ENCODE peak calls at places on chromosomes 3 and 15, in eight cellular contexts. B is uterus, L is A549, A is sigmoid colon, X is HCT116, Q is transverse colon, W is right lobe of liver, M is ovary. G is an unnamed sample.

GRCh38 chr15:79981861-79982455 is 11.0 kb upstream of the BCL2A1 start:
- DNase-seq in M (no peak), L (no peak), X (no peak), A (no peak), B (no peak), Q (no peak), W (no peak), G (no peak)

GRCh38 chr3:60756636-60757035 is 494.6 kb downstream of the FHIT start:
- DNase-seq in A (no peak), W (no peak), M (no peak), B (no peak), X (no peak), L (no peak), Q (no peak), G (no peak)

GRCh38 chr3:159619341-159619885 is 369.2 kb upstream of the IL12A start:
- DNase-seq in M (no peak), Q (no peak), B (no peak), X (no peak), L (no peak), A (no peak), W (no peak), G (no peak)

GRCh38 chr15:35867371-35867770 is 321.4 kb upstream of the DPH6 start:
- DNase-seq in M (no peak), L (no peak), B (no peak), W (no peak), Q (no peak), A (no peak), X (no peak), G (no peak)

GRCh38 chr3:115836944-115837343 is 213.6 kb downstream of the GAP43 start:
- DNase-seq in A (no peak), W (no peak), L (peak; percentile 28), X (peak; percentile 28), Q (no peak), M (no peak), B (no peak), G (no peak)

GRCh38 chr15:95684693-95685115 is 645.8 kb upstream of the NR2F2 start:
- DNase-seq in L (peak; percentile 23), A (no peak), M (no peak), Q (no peak), X (peak; percentile 21), B (peak; percentile 28), W (no peak), G (no peak)

GRCh38 chr15:88628018-88628673 is 7.0 kb downstream of the AEN start:
- DNase-seq in Q (no peak), M (no peak), A (peak; percentile 54), L (no peak), X (no peak), B (no peak), W (no peak), G (no peak)

GRCh38 chr15:82046668-82047492 is 1.1 kb upstream of the MEX3B start:
- DNase-seq in X (peak; percentile 76), L (peak; percentile 94), A (peak; percentile 96), M (peak; percentile 91), W (peak; percentile 89), B (peak; percentile 92), Q (peak; percentile 88), G (peak; percentile 81)

GRCh38 chr3:81302045-81302444 is 459.4 kb downstream of the GBE1 start:
- DNase-seq in W (no peak), B (no peak), M (no peak), X (peak; percentile 13), A (no peak), L (peak; percentile 45), Q (peak; percentile 19), G (peak; percentile 17)

GRCh38 chr3:80688814-80689213 is 921.0 kb upstream of the ROBO1 start:
- DNase-seq in B (no peak), W (no peak), Q (no peak), L (no peak), A (no peak), X (no peak), M (no peak), G (no peak)

GRCh38 chr15:25684521-25685215 is 178.5 kb downstream of the ATP10A start:
- DNase-seq in B (peak; percentile 71), A (peak; percentile 85), L (no peak), X (no peak), W (no peak), M (no peak), Q (no peak), G (peak; percentile 43)

GRCh38 chr15:100849021-100849831 is 30.4 kb upstream of the ALDH1A3 start:
- DNase-seq in A (peak; percentile 77), L (peak; percentile 96), M (no peak), X (no peak), B (peak; percentile 55), W (no peak), Q (peak; percentile 72), G (no peak)

GRCh38 chr15:42129364-42129763 is 27.1 kb downstream of the PLA2G4F start:
- DNase-seq in Q (no peak), W (no peak), A (no peak), X (no peak), M (no peak), B (no peak), L (no peak), G (no peak)

GRCh38 chr15:80844011-80844732 is 65.0 kb downstream of the CEMIP start:
- DNase-seq in W (no peak), A (no peak), Q (no peak), B (no peak), X (no peak), L (peak; percentile 34), M (no peak), G (no peak)

GRCh38 chr15:40369971-40370370 is 12.0 kb downstream of the DISP2 start:
- DNase-seq in B (no peak), A (no peak), M (no peak), L (no peak), W (no peak), X (no peak), Q (no peak), G (no peak)

GRCh38 chr3:170657312-170657711 is 71.4 kb upstream of the SLC7A14 start:
- DNase-seq in X (no peak), Q (no peak), W (no peak), M (no peak), L (no peak), A (no peak), B (no peak), G (no peak)

GRCh38 chr3:65019412-65020093 is 331.8 kb upstream of the ADAMTS9 start:
- DNase-seq in L (no peak), A (no peak), M (no peak), B (no peak), W (no peak), X (no peak), Q (no peak), G (no peak)

GRCh38 chr3:71402872-71403271 is 180.7 kb downstream of the FOXP1 start:
- DNase-seq in M (no peak), Q (no peak), W (no peak), L (no peak), A (no peak), B (no peak), X (no peak), G (no peak)

GRCh38 chr3:58082047-58082446 is 73.8 kb downstream of the FLNB start:
- DNase-seq in L (no peak), B (peak; percentile 51), M (no peak), W (no peak), X (no peak), A (no peak), Q (no peak), G (no peak)

GRCh38 chr3:65776494-65776893 is 262.2 kb downstream of the MAGI1 start:
- DNase-seq in B (no peak), W (no peak), Q (no peak), M (no peak), X (no peak), L (no peak), A (no peak), G (no peak)

GRCh38 chr15:91853501-91853967 is at the start of gene SLCO3A1:
- DNase-seq in M (peak; percentile 79), W (peak; percentile 78), L (peak; percentile 66), X (no peak), Q (peak; percentile 79), A (peak; percentile 87), B (peak; percentile 77), G (peak; percentile 47)

GRCh38 chr15:46277994-46278885 is 643.4 kb downstream of the SQOR start:
- DNase-seq in W (no peak), X (no peak), B (no peak), M (no peak), L (no peak), A (no peak), Q (no peak), G (no peak)

GRCh38 chr3:98561727-98562521 is 30.1 kb downstream of the GPR15 start:
- DNase-seq in B (no peak), X (no peak), W (no peak), Q (no peak), M (no peak), A (no peak), L (no peak), G (no peak)

GRCh38 chr3:126907557-126907956 is 75.4 kb upstream of the PLXNA1 start:
- DNase-seq in Q (no peak), L (no peak), A (peak; percentile 33), W (no peak), M (no peak), B (no peak), X (no peak), G (peak; percentile 17)

GRCh38 chr15:99423186-99424130 is 142.3 kb upstream of the MEF2A start:
- DNase-seq in X (no peak), M (no peak), Q (no peak), W (peak; percentile 40), A (peak; percentile 49), L (no peak), B (peak; percentile 7), G (no peak)

GRCh38 chr3:43074482-43074881 is 31.4 kb downstream of the POMGNT2 start:
- DNase-seq in B (no peak), L (no peak), Q (no peak), X (no peak), A (no peak), W (no peak), M (no peak), G (no peak)

GRCh38 chr3:172530101-172530561 is 6.9 kb upstream of the TNFSF10 start:
- DNase-seq in X (no peak), B (no peak), W (no peak), A (no peak), L (no peak), M (no peak), Q (no peak), G (no peak)

GRCh38 chr15:93271871-93272270 is 182.9 kb upstream of the RGMA start:
- DNase-seq in L (no peak), M (no peak), A (no peak), B (no peak), W (no peak), Q (no peak), X (no peak), G (no peak)
- H3K9me3 ChIP-seq in L (peaks cover 17% of the 10 kb centered on the region), M (no peaks in the 10 kb centered on the region), A (no peaks in the 10 kb centered on the region), B (no peaks in the 10 kb centered on the region), W (no peaks in the 10 kb centered on the region), Q (no peaks in the 10 kb centered on the region), X (no peaks in the 10 kb centered on the region), G (no peaks in the 10 kb centered on the region)

GRCh38 chr3:56664823-56665222 is 18.2 kb downstream of the TASOR start:
- DNase-seq in Q (no peak), B (no peak), W (no peak), X (no peak), A (no peak), L (no peak), M (no peak), G (no peak)
- TF ChIP-seq POLR2A in Q (no peak), B (no peak), W (no peak), X (no peak), A (no peak), L (no peak), M (no peak), G (no peak)

GRCh38 chr3:181534881-181535280 is 176.8 kb upstream of the SOX2 start:
- DNase-seq in Q (no peak), B (no peak), A (no peak), L (no peak), M (no peak), W (no peak), X (no peak), G (no peak)
- H3K9me3 ChIP-seq in Q (no peaks in the 10 kb centered on the region), B (no peaks in the 10 kb centered on the region), A (no peaks in the 10 kb centered on the region), L (no peaks in the 10 kb centered on the region), M (no peaks in the 10 kb centered on the region), W (no peaks in the 10 kb centered on the region), X (no peaks in the 10 kb centered on the region), G (no peaks in the 10 kb centered on the region)

GRCh38 chr15:75314552-75315290 is 21.1 kb upstream of the COMMD4 start:
- DNase-seq in W (no peak), Q (no peak), B (no peak), A (peak; percentile 25), L (no peak), X (no peak), M (no peak), G (no peak)
- TF ChIP-seq POLR2A in W (no peak), Q (no peak), B (no peak), A (no peak), L (no peak), X (no peak), M (no peak), G (no peak)